ENCODE peak calls at places on chromosome 22, in five cellular contexts. One of them, this sample, is unnamed.

GRCh38 chr22:38735465-38736256 is 20.1 kb downstream of the SUN2 start:
- DNase-seq in HepG2: no peak
- DNase-seq in WTC11: no peak
- DNase-seq in K562: no peak
- DNase-seq in GM12878: no peak
- DNase-seq in this sample: no peak

GRCh38 chr22:43202326-43202725 is 15.4 kb upstream of the TTLL12 start:
- DNase-seq in HepG2: no peak
- DNase-seq in WTC11: no peak
- DNase-seq in K562: no peak
- DNase-seq in GM12878: no peak
- DNase-seq in this sample: no peak

GRCh38 chr22:42993651-42994275 is 21.2 kb downstream of the PACSIN2 start:
- DNase-seq in HepG2: peak; percentile 99
- DNase-seq in WTC11: no peak
- DNase-seq in K562: no peak
- DNase-seq in GM12878: no peak
- DNase-seq in this sample: peak; percentile 73

GRCh38 chr22:20654343-20655208 is 119.3 kb upstream of the SERPIND1 start:
- DNase-seq in HepG2: no peak
- DNase-seq in WTC11: no peak
- DNase-seq in K562: peak; percentile 40
- DNase-seq in GM12878: no peak
- DNase-seq in this sample: no peak

GRCh38 chr22:30127749-30128166 is 47.5 kb downstream of the HORMAD2 start:
- DNase-seq in HepG2: no peak
- DNase-seq in WTC11: no peak
- DNase-seq in K562: no peak
- DNase-seq in GM12878: no peak
- DNase-seq in this sample: peak; percentile 25

GRCh38 chr22:25402160-25402500 is 162.3 kb upstream of the GRK3 start:
- DNase-seq in HepG2: no peak
- DNase-seq in WTC11: no peak
- DNase-seq in K562: no peak
- DNase-seq in GM12878: no peak
- DNase-seq in this sample: no peak

GRCh38 chr22:44567846-44568493 is 69.9 kb upstream of the RTL6 start:
- DNase-seq in HepG2: peak; percentile 45
- DNase-seq in WTC11: peak; percentile 66
- DNase-seq in K562: no peak
- DNase-seq in GM12878: no peak
- DNase-seq in this sample: peak; percentile 46

GRCh38 chr22:31639640-31640039 is 22.4 kb downstream of the PISD start:
- DNase-seq in HepG2: no peak
- DNase-seq in WTC11: no peak
- DNase-seq in K562: no peak
- DNase-seq in GM12878: no peak
- DNase-seq in this sample: no peak

GRCh38 chr22:38632528-38632927 is 23.7 kb downstream of the FAM227A start:
- DNase-seq in HepG2: no peak
- DNase-seq in WTC11: no peak
- DNase-seq in K562: peak; percentile 31
- DNase-seq in GM12878: no peak
- DNase-seq in this sample: no peak

GRCh38 chr22:37274380-37274862 is 7.9 kb upstream of the CYTH4 start:
- DNase-seq in HepG2: no peak
- DNase-seq in WTC11: no peak
- DNase-seq in K562: no peak
- DNase-seq in GM12878: no peak
- DNase-seq in this sample: no peak

GRCh38 chr22:36689583-36689982 is 14.0 kb downstream of the CACNG2 start:
- DNase-seq in HepG2: no peak
- DNase-seq in WTC11: no peak
- DNase-seq in K562: no peak
- DNase-seq in GM12878: no peak
- DNase-seq in this sample: no peak

GRCh38 chr22:17035246-17035645 is 27.2 kb upstream of the GAB4 start:
- DNase-seq in HepG2: no peak
- DNase-seq in WTC11: no peak
- DNase-seq in K562: no peak
- DNase-seq in GM12878: no peak
- DNase-seq in this sample: no peak

GRCh38 chr22:30934053-30934452 is 34.5 kb downstream of the MORC2 start:
- DNase-seq in HepG2: no peak
- DNase-seq in WTC11: no peak
- DNase-seq in K562: no peak
- DNase-seq in GM12878: no peak
- DNase-seq in this sample: no peak

GRCh38 chr22:38199826-38200559 is 1.8 kb upstream of the MAFF start:
- DNase-seq in HepG2: no peak
- DNase-seq in WTC11: no peak
- DNase-seq in K562: no peak
- DNase-seq in GM12878: no peak
- DNase-seq in this sample: no peak

GRCh38 chr22:37239336-37240239 is 4.5 kb downstream of the RAC2 start:
- DNase-seq in HepG2: no peak
- DNase-seq in WTC11: no peak
- DNase-seq in K562: no peak
- DNase-seq in GM12878: no peak
- DNase-seq in this sample: no peak

GRCh38 chr22:38271927-38272372 is 860 bp downstream of the TMEM184B start:
- DNase-seq in HepG2: no peak
- DNase-seq in WTC11: peak; percentile 42
- DNase-seq in K562: no peak
- DNase-seq in GM12878: no peak
- DNase-seq in this sample: no peak

GRCh38 chr22:34370711-34371110 is 450.4 kb upstream of the LARGE1 start:
- DNase-seq in HepG2: no peak
- DNase-seq in WTC11: no peak
- DNase-seq in K562: no peak
- DNase-seq in GM12878: no peak
- DNase-seq in this sample: no peak

GRCh38 chr22:49753961-49754673 is 73.6 kb downstream of the BRD1 start:
- DNase-seq in HepG2: no peak
- DNase-seq in WTC11: peak; percentile 9
- DNase-seq in K562: no peak
- DNase-seq in GM12878: no peak
- DNase-seq in this sample: no peak

GRCh38 chr22:44425356-44425755 is 72.7 kb downstream of the RTL6 start:
- DNase-seq in HepG2: no peak
- DNase-seq in WTC11: no peak
- DNase-seq in K562: no peak
- DNase-seq in GM12878: no peak
- DNase-seq in this sample: no peak

GRCh38 chr22:27531782-27532530 is 269.6 kb downstream of the MN1 start:
- DNase-seq in HepG2: no peak
- DNase-seq in WTC11: no peak
- DNase-seq in K562: no peak
- DNase-seq in GM12878: no peak
- DNase-seq in this sample: no peak

GRCh38 chr22:30538280-30538679 is 8.3 kb downstream of the SEC14L6 start:
- DNase-seq in HepG2: no peak
- DNase-seq in WTC11: no peak
- DNase-seq in K562: no peak
- DNase-seq in GM12878: no peak
- DNase-seq in this sample: no peak

GRCh38 chr22:48715511-48715910 is 1112.2 kb downstream of the BRD1 start:
- DNase-seq in HepG2: no peak
- DNase-seq in WTC11: no peak
- DNase-seq in K562: no peak
- DNase-seq in GM12878: no peak
- DNase-seq in this sample: no peak

GRCh38 chr22:27377901-27378300 is 423.7 kb downstream of the MN1 start:
- DNase-seq in HepG2: no peak
- DNase-seq in WTC11: no peak
- DNase-seq in K562: no peak
- DNase-seq in GM12878: no peak
- DNase-seq in this sample: no peak

GRCh38 chr22:46054091-46054877 is 77.3 kb upstream of the WNT7B start:
- DNase-seq in HepG2: no peak
- DNase-seq in WTC11: peak; percentile 12
- DNase-seq in K562: no peak
- DNase-seq in GM12878: no peak
- DNase-seq in this sample: no peak

GRCh38 chr22:46052331-46052771 is 75.4 kb upstream of the WNT7B start:
- DNase-seq in HepG2: no peak
- DNase-seq in WTC11: peak; percentile 3
- DNase-seq in K562: no peak
- DNase-seq in GM12878: no peak
- DNase-seq in this sample: no peak

GRCh38 chr22:46051646-46052045 is 74.7 kb upstream of the WNT7B start:
- DNase-seq in HepG2: no peak
- DNase-seq in WTC11: peak; percentile 0
- DNase-seq in K562: no peak
- DNase-seq in GM12878: no peak
- DNase-seq in this sample: no peak

GRCh38 chr22:46053563-46054090 is 76.7 kb upstream of the WNT7B start:
- DNase-seq in HepG2: no peak
- DNase-seq in WTC11: no peak
- DNase-seq in K562: peak; percentile 22
- DNase-seq in GM12878: no peak
- DNase-seq in this sample: no peak

DNA sequence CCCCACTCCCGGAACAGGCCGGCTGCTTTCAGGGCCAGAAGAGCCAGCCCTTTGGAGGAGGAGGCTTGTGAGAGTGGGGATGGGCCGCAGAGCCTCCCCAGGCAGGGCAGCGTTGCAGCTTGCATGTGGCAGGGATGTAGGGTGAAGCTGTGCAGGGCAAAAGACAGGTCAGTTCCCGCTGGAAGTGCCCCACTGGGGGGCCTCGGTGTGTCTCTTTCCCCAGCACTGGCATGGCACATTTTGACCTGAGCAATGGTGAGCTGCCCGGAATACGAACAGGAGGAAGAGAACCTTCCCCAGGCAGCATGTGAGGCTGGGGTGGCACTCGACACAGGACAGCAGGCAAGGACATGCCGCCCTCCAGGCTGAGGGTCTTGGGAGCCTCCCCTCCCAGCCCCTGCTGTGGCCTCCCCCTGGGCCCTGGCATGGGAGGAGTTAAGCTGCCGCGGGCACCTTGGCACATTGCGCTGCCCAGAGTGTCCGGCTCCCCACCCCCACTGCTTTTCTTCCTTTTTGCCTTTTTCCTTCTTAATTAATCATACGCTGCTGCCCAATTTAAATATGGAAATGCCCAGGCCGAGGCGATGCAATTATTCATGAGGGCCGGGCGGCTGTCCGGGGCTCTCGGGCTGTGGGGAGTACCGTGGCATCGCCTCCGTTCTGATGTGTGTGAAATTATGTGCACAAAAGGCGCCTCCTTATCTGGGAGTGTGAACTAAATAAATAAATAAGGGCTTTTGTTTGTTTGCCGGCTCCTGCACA is 76.0 kb upstream of the WNT7B start:
- DNase-seq in HepG2: no peak
- DNase-seq in WTC11: peak; percentile 11
- DNase-seq in K562: no peak
- DNase-seq in GM12878: no peak
- DNase-seq in this sample: no peak
- TF ChIP-seq ESRRA in HepG2: no peak
- TF ChIP-seq ESRRA in WTC11: no peak
- TF ChIP-seq ESRRA in K562: no peak
- TF ChIP-seq ESRRA in GM12878: no peak
- TF ChIP-seq ESRRA in this sample: no peak

GRCh38 chr22:19448076-19448607 is 631 bp upstream of the C22orf39 start:
- DNase-seq in HepG2: peak; percentile 55
- DNase-seq in WTC11: no peak
- DNase-seq in K562: peak; percentile 84
- DNase-seq in GM12878: no peak
- DNase-seq in this sample: peak; percentile 31
- TF ChIP-seq ESRRA in HepG2: no peak
- TF ChIP-seq ESRRA in WTC11: no peak
- TF ChIP-seq ESRRA in K562: no peak
- TF ChIP-seq ESRRA in GM12878: no peak
- TF ChIP-seq ESRRA in this sample: no peak

DNA sequence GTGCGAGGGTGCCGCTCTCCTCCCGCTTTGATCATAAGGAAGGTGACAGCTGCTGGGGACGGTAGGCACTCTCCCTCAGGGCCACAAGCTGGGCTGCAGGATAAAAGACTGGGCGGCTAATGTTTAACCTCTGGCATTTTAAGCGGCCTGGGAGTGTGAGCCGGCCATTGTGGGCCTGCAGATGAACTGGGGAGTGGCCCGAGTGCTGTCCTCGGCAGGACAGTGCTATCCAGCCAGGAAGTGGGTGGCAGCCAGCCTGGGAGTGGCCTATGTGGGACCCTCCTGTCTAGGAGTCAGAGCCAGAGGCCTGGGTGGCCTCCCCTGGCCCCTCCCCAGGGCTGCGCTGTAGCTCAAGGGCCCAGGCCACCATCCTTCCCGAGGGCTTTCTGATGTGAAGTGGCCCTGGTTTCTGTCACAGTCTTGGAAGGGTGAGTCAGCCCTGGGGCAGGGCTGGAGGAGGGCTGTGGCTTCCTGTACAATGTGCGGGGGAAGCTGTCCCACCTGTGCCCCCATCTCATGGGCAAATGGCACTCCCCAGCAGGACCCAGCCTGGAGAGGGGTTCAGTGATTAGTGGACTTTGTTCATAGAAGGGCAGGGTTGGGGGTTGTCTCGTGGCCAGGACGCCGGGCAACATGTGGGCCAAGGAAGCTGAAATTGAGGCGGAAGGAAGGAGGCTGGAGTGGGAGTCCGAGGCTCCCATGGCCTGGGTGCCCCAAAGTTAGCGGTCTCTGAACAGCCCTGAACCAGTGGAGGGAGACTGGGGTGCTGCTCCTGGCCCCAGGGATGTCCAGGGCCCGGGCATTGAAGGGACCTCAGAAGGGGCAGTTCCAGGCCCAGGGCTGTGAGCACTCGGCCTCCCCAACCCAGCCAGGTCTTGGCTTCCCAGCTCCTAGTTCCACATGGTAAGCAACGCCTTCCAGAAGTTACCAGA is 59.0 kb upstream of the PRODH start:
- DNase-seq in HepG2: peak; percentile 89
- DNase-seq in WTC11: no peak
- DNase-seq in K562: peak; percentile 32
- DNase-seq in GM12878: no peak
- DNase-seq in this sample: no peak
- TF ChIP-seq ESRRA in HepG2: no peak
- TF ChIP-seq ESRRA in WTC11: no peak
- TF ChIP-seq ESRRA in K562: no peak
- TF ChIP-seq ESRRA in GM12878: no peak
- TF ChIP-seq ESRRA in this sample: no peak

GRCh38 chr22:23117890-23118646 is 23.7 kb downstream of the RSPH14 start:
- DNase-seq in HepG2: no peak
- DNase-seq in WTC11: no peak
- DNase-seq in K562: peak; percentile 62
- DNase-seq in GM12878: no peak
- DNase-seq in this sample: no peak

GRCh38 chr22:23121026-23121823 is 20.6 kb downstream of the RSPH14 start:
- DNase-seq in HepG2: no peak
- DNase-seq in WTC11: no peak
- DNase-seq in K562: peak; percentile 63
- DNase-seq in GM12878: no peak
- DNase-seq in this sample: no peak

GRCh38 chr22:23118647-23119491 is 22.9 kb downstream of the RSPH14 start:
- DNase-seq in HepG2: no peak
- DNase-seq in WTC11: no peak
- DNase-seq in K562: peak; percentile 65
- DNase-seq in GM12878: no peak
- DNase-seq in this sample: no peak

GRCh38 chr22:23120415-23120899 is 21.3 kb downstream of the RSPH14 start:
- DNase-seq in HepG2: no peak
- DNase-seq in WTC11: no peak
- DNase-seq in K562: peak; percentile 61
- DNase-seq in GM12878: no peak
- DNase-seq in this sample: no peak

GRCh38 chr22:23119492-23120414 is 22.0 kb downstream of the RSPH14 start:
- DNase-seq in HepG2: no peak
- DNase-seq in WTC11: no peak
- DNase-seq in K562: peak; percentile 66
- DNase-seq in GM12878: no peak
- DNase-seq in this sample: no peak
- TF ChIP-seq ESRRA in HepG2: no peak
- TF ChIP-seq ESRRA in WTC11: no peak
- TF ChIP-seq ESRRA in K562: no peak
- TF ChIP-seq ESRRA in GM12878: no peak
- TF ChIP-seq ESRRA in this sample: no peak

This sample was measured in A549.